ENCODE peak calls at places on chromosomes 3 and 15, in eight cellular contexts. One of them, this sample, is unnamed.

GRCh38 chr3:197793246-197793645 is 2.2 kb downstream of the LRCH3 start:
- DNase-seq in lower leg skin: no peak
- DNase-seq in vagina: no peak
- DNase-seq in T-cell: no peak
- DNase-seq in GM18507: no peak
- DNase-seq in posterior cingulate gyrus: no peak
- DNase-seq in GM03348: no peak
- DNase-seq in GDM1: no peak
- DNase-seq in this sample: peak

GRCh38 chr3:168865022-168865551 is 769.4 kb upstream of the GOLIM4 start:
- DNase-seq in lower leg skin: no peak
- DNase-seq in vagina: no peak
- DNase-seq in T-cell: no peak
- DNase-seq in GM18507: no peak
- DNase-seq in posterior cingulate gyrus: no peak
- DNase-seq in GM03348: peak
- DNase-seq in GDM1: no peak
- DNase-seq in this sample: no peak

GRCh38 chr15:52912172-52912571 is 122.0 kb upstream of the ONECUT1 start:
- DNase-seq in lower leg skin: no peak
- DNase-seq in vagina: no peak
- DNase-seq in T-cell: no peak
- DNase-seq in GM18507: no peak
- DNase-seq in posterior cingulate gyrus: no peak
- DNase-seq in GM03348: no peak
- DNase-seq in GDM1: no peak
- DNase-seq in this sample: no peak

GRCh38 chr3:146640955-146641867 is 36.1 kb upstream of the PLSCR5 start:
- DNase-seq in lower leg skin: no peak
- DNase-seq in vagina: no peak
- DNase-seq in T-cell: no peak
- DNase-seq in GM18507: no peak
- DNase-seq in posterior cingulate gyrus: no peak
- DNase-seq in GM03348: peak
- DNase-seq in GDM1: peak
- DNase-seq in this sample: no peak

GRCh38 chr3:145739926-145740325 is 421.1 kb downstream of the PLOD2 start:
- DNase-seq in lower leg skin: no peak
- DNase-seq in vagina: no peak
- DNase-seq in T-cell: no peak
- DNase-seq in GM18507: no peak
- DNase-seq in posterior cingulate gyrus: no peak
- DNase-seq in GM03348: no peak
- DNase-seq in GDM1: no peak
- DNase-seq in this sample: no peak

GRCh38 chr15:88497109-88497761 is 29.7 kb downstream of the MRPS11 start:
- DNase-seq in lower leg skin: no peak
- DNase-seq in vagina: no peak
- DNase-seq in T-cell: no peak
- DNase-seq in GM18507: no peak
- DNase-seq in posterior cingulate gyrus: peak
- DNase-seq in GM03348: no peak
- DNase-seq in GDM1: no peak
- DNase-seq in this sample: no peak

GRCh38 chr15:57732526-57733331 is 26.2 kb downstream of the POLR2M start:
- DNase-seq in lower leg skin: no peak
- DNase-seq in vagina: no peak
- DNase-seq in T-cell: peak
- DNase-seq in GM18507: peak
- DNase-seq in posterior cingulate gyrus: no peak
- DNase-seq in GM03348: peak
- DNase-seq in GDM1: peak
- DNase-seq in this sample: peak

GRCh38 chr3:83003917-83004316 is 1242.5 kb upstream of the GBE1 start:
- DNase-seq in lower leg skin: no peak
- DNase-seq in vagina: no peak
- DNase-seq in T-cell: no peak
- DNase-seq in GM18507: no peak
- DNase-seq in posterior cingulate gyrus: no peak
- DNase-seq in GM03348: no peak
- DNase-seq in GDM1: no peak
- DNase-seq in this sample: no peak

GRCh38 chr15:67042490-67043181 is 22.8 kb upstream of the SMAD3 start:
- DNase-seq in lower leg skin: no peak
- DNase-seq in vagina: no peak
- DNase-seq in T-cell: no peak
- DNase-seq in GM18507: no peak
- DNase-seq in posterior cingulate gyrus: peak
- DNase-seq in GM03348: no peak
- DNase-seq in GDM1: peak
- DNase-seq in this sample: no peak

GRCh38 chr3:177589921-177590336 is 392.6 kb upstream of the TBL1XR1 start:
- DNase-seq in lower leg skin: no peak
- DNase-seq in vagina: no peak
- DNase-seq in T-cell: no peak
- DNase-seq in GM18507: no peak
- DNase-seq in posterior cingulate gyrus: no peak
- DNase-seq in GM03348: peak
- DNase-seq in GDM1: no peak
- DNase-seq in this sample: peak

GRCh38 chr15:87562203-87562602 is 694.3 kb downstream of the NTRK3 start:
- DNase-seq in lower leg skin: no peak
- DNase-seq in vagina: no peak
- DNase-seq in T-cell: no peak
- DNase-seq in GM18507: no peak
- DNase-seq in posterior cingulate gyrus: no peak
- DNase-seq in GM03348: no peak
- DNase-seq in GDM1: no peak
- DNase-seq in this sample: no peak

GRCh38 chr3:125386811-125387210 is 11.7 kb upstream of the ZNF148 start:
- DNase-seq in lower leg skin: no peak
- DNase-seq in vagina: no peak
- DNase-seq in T-cell: no peak
- DNase-seq in GM18507: no peak
- DNase-seq in posterior cingulate gyrus: no peak
- DNase-seq in GM03348: peak
- DNase-seq in GDM1: no peak
- DNase-seq in this sample: no peak

GRCh38 chr3:29307229-29307796 is 26.4 kb downstream of the RBMS3 start:
- DNase-seq in lower leg skin: no peak
- DNase-seq in vagina: no peak
- DNase-seq in T-cell: no peak
- DNase-seq in GM18507: no peak
- DNase-seq in posterior cingulate gyrus: no peak
- DNase-seq in GM03348: no peak
- DNase-seq in GDM1: no peak
- DNase-seq in this sample: no peak

GRCh38 chr15:68795298-68795848 is 25.3 kb downstream of the ANP32A start:
- DNase-seq in lower leg skin: peak
- DNase-seq in vagina: no peak
- DNase-seq in T-cell: peak
- DNase-seq in GM18507: no peak
- DNase-seq in posterior cingulate gyrus: peak
- DNase-seq in GM03348: peak
- DNase-seq in GDM1: no peak
- DNase-seq in this sample: peak

GRCh38 chr15:41873711-41874110 is 20.1 kb downstream of the SPTBN5 start:
- DNase-seq in lower leg skin: no peak
- DNase-seq in vagina: no peak
- DNase-seq in T-cell: no peak
- DNase-seq in GM18507: no peak
- DNase-seq in posterior cingulate gyrus: no peak
- DNase-seq in GM03348: no peak
- DNase-seq in GDM1: no peak
- DNase-seq in this sample: no peak

GRCh38 chr3:142987080-142987700 is 14.2 kb upstream of the U2SURP start:
- DNase-seq in lower leg skin: no peak
- DNase-seq in vagina: no peak
- DNase-seq in T-cell: no peak
- DNase-seq in GM18507: no peak
- DNase-seq in posterior cingulate gyrus: no peak
- DNase-seq in GM03348: peak
- DNase-seq in GDM1: peak
- DNase-seq in this sample: peak

GRCh38 chr3:105352976-105353375 is 13.7 kb upstream of the ALCAM start:
- DNase-seq in lower leg skin: no peak
- DNase-seq in vagina: no peak
- DNase-seq in T-cell: no peak
- DNase-seq in GM18507: no peak
- DNase-seq in posterior cingulate gyrus: no peak
- DNase-seq in GM03348: no peak
- DNase-seq in GDM1: no peak
- DNase-seq in this sample: no peak

GRCh38 chr3:18438586-18438985 is 13.4 kb upstream of the SATB1 start:
- DNase-seq in lower leg skin: no peak
- DNase-seq in vagina: no peak
- DNase-seq in T-cell: peak
- DNase-seq in GM18507: no peak
- DNase-seq in posterior cingulate gyrus: peak
- DNase-seq in GM03348: no peak
- DNase-seq in GDM1: no peak
- DNase-seq in this sample: no peak

GRCh38 chr15:60003243-60004018 is 680 bp upstream of the FOXB1 start:
- DNase-seq in lower leg skin: no peak
- DNase-seq in vagina: no peak
- DNase-seq in T-cell: no peak
- DNase-seq in GM18507: no peak
- DNase-seq in posterior cingulate gyrus: no peak
- DNase-seq in GM03348: no peak
- DNase-seq in GDM1: peak
- DNase-seq in this sample: peak

GRCh38 chr15:68387288-68388143 is 44.4 kb downstream of the ITGA11 start:
- DNase-seq in lower leg skin: peak
- DNase-seq in vagina: peak
- DNase-seq in T-cell: no peak
- DNase-seq in GM18507: no peak
- DNase-seq in posterior cingulate gyrus: no peak
- DNase-seq in GM03348: no peak
- DNase-seq in GDM1: no peak
- DNase-seq in this sample: no peak

GRCh38 chr3:158794936-158795518 is 6.8 kb upstream of the MFSD1 start:
- DNase-seq in lower leg skin: no peak
- DNase-seq in vagina: no peak
- DNase-seq in T-cell: no peak
- DNase-seq in GM18507: no peak
- DNase-seq in posterior cingulate gyrus: no peak
- DNase-seq in GM03348: no peak
- DNase-seq in GDM1: peak
- DNase-seq in this sample: no peak

GRCh38 chr15:83015361-83015760 is 3.9 kb upstream of the C15orf40 start:
- DNase-seq in lower leg skin: no peak
- DNase-seq in vagina: no peak
- DNase-seq in T-cell: no peak
- DNase-seq in GM18507: no peak
- DNase-seq in posterior cingulate gyrus: no peak
- DNase-seq in GM03348: no peak
- DNase-seq in GDM1: no peak
- DNase-seq in this sample: no peak

GRCh38 chr3:25713316-25713967 is 48.7 kb upstream of the TOP2B start:
- DNase-seq in lower leg skin: no peak
- DNase-seq in vagina: no peak
- DNase-seq in T-cell: no peak
- DNase-seq in GM18507: no peak
- DNase-seq in posterior cingulate gyrus: no peak
- DNase-seq in GM03348: peak
- DNase-seq in GDM1: no peak
- DNase-seq in this sample: peak

This sample was measured in osteoblast.